ENCODE peak calls at places on chromosome 12, in six cellular contexts. T is K562, U is H1, F is GM12878, E is NT2/D1, D is HepG2. R is an unnamed sample.

GRCh38 chr12:70364695-70365397 is 1.2 kb upstream of the KCNMB4 start:
- DNase-seq in T (no peak), U (no peak), F (no peak), E (no peak), D (no peak), R (no peak)

GRCh38 chr12:43293396-43293795 is 258.6 kb downstream of the ADAMTS20 start:
- DNase-seq in T (no peak), U (no peak), F (no peak), E (no peak), D (no peak), R (no peak)

GRCh38 chr12:33222357-33222756 is 217.3 kb downstream of the SYT10 start:
- DNase-seq in T (no peak), U (no peak), F (no peak), E (no peak), D (no peak), R (no peak)

GRCh38 chr12:47349770-47350408 is 270.1 kb upstream of the AMIGO2 start:
- DNase-seq in T (no peak), U (no peak), F (no peak), E (no peak), D (no peak), R (no peak)

GRCh38 chr12:148676-149416 is 65.1 kb downstream of the SLC6A12 start:
- DNase-seq in T (no peak), U (no peak), F (no peak), E (no peak), D (no peak), R (no peak)

GRCh38 chr12:122871851-122872785 is 23.8 kb downstream of the VPS37B start:
- DNase-seq in T (no peak), U (peak), F (peak), E (peak), D (no peak), R (no peak)

GRCh38 chr12:50542448-50542847 is 37.7 kb downstream of the DIP2B start:
- DNase-seq in T (no peak), U (no peak), F (no peak), E (no peak), D (no peak), R (peak)

GRCh38 chr12:45866299-45866698 is 124.1 kb downstream of the SCAF11 start:
- DNase-seq in T (no peak), U (no peak), F (no peak), E (no peak), D (no peak), R (no peak)

GRCh38 chr12:106240821-106241220 is 7.0 kb downstream of the CKAP4 start:
- DNase-seq in T (no peak), U (no peak), F (no peak), E (no peak), D (no peak), R (no peak)

GRCh38 chr12:15688202-15688736 is 100.9 kb downstream of the EPS8 start:
- DNase-seq in T (no peak), U (peak), F (no peak), E (no peak), D (no peak), R (peak)

GRCh38 chr12:132477009-132477702 is 12.8 kb upstream of the FBRSL1 start:
- DNase-seq in T (no peak), U (no peak), F (no peak), E (no peak), D (no peak), R (no peak)

GRCh38 chr12:59823535-59823934 is 227.7 kb downstream of the SLC16A7 start:
- DNase-seq in T (no peak), U (no peak), F (no peak), E (no peak), D (no peak), R (no peak)

GRCh38 chr12:43501705-43502104 is 50.3 kb downstream of the ADAMTS20 start:
- DNase-seq in T (no peak), U (no peak), F (no peak), E (peak), D (peak), R (peak)

GRCh38 chr12:16112626-16113560 is 164.6 kb downstream of the SLC15A5 start:
- DNase-seq in T (no peak), U (peak), F (no peak), E (peak), D (no peak), R (no peak)

GRCh38 chr12:26453246-26453645 is 257.9 kb downstream of the SSPN start:
- DNase-seq in T (no peak), U (no peak), F (no peak), E (no peak), D (no peak), R (no peak)

GRCh38 chr12:118377891-118378470 is 1.6 kb downstream of the SUDS3 start:
- DNase-seq in T (peak), U (peak), F (no peak), E (no peak), D (peak), R (peak)

GRCh38 chr12:113899844-113900471 is 66.2 kb downstream of the RBM19 start:
- DNase-seq in T (no peak), U (no peak), F (no peak), E (no peak), D (no peak), R (no peak)

GRCh38 chr12:38771871-38772270 is 133.5 kb downstream of the CPNE8 start:
- DNase-seq in T (no peak), U (no peak), F (peak), E (no peak), D (no peak), R (no peak)

GRCh38 chr12:4909734-4910501 is at the start of gene KCNA1:
- DNase-seq in T (no peak), U (peak), F (no peak), E (peak), D (no peak), R (no peak)

GRCh38 chr12:6167327-6168280 is 32.6 kb upstream of the CD9 start:
- DNase-seq in T (peak), U (no peak), F (peak), E (no peak), D (peak), R (peak)

GRCh38 chr12:54082402-54082892 is 28.8 kb downstream of the HOXC4 start:
- DNase-seq in T (peak), U (no peak), F (no peak), E (no peak), D (no peak), R (no peak)

GRCh38 chr12:66182956-66183355 is 6.1 kb upstream of the IRAK3 start:
- DNase-seq in T (no peak), U (no peak), F (no peak), E (no peak), D (no peak), R (no peak)

GRCh38 chr12:42135264-42135814 is 9.3 kb downstream of the GXYLT1 start:
- DNase-seq in T (no peak), U (no peak), F (no peak), E (no peak), D (no peak), R (no peak)

GRCh38 chr12:87848248-87848868 is 180.8 kb downstream of the C12orf50 start:
- DNase-seq in T (peak), U (no peak), F (peak), E (peak), D (peak), R (peak)

GRCh38 chr12:19085090-19085489 is 44.4 kb upstream of the PLEKHA5 start:
- DNase-seq in T (no peak), U (no peak), F (no peak), E (no peak), D (no peak), R (no peak)

GRCh38 chr12:53078425-53079225 is 565 bp downstream of the SPRYD3 start:
- DNase-seq in T (no peak), U (no peak), F (no peak), E (no peak), D (no peak), R (no peak)

GRCh38 chr12:62760779-62761178 is 174.2 kb downstream of the PPM1H start:
- DNase-seq in T (no peak), U (no peak), F (no peak), E (no peak), D (peak), R (no peak)

GRCh38 chr12:69534389-69534822 is 50.9 kb upstream of the CCT2 start:
- DNase-seq in T (no peak), U (no peak), F (peak), E (peak), D (peak), R (peak)

GRCh38 chr12:15978431-15978950 is 67.4 kb downstream of the DERA start:
- DNase-seq in T (no peak), U (no peak), F (no peak), E (no peak), D (no peak), R (no peak)

GRCh38 chr12:116856729-116857128 is 24.5 kb downstream of the HRK start:
- DNase-seq in T (no peak), U (no peak), F (no peak), E (no peak), D (no peak), R (no peak)

GRCh38 chr12:49091836-49092085 is 2.8 kb downstream of the DHH start:
- DNase-seq in T (no peak), U (no peak), F (no peak), E (no peak), D (no peak), R (no peak)

GRCh38 chr12:49092816-49093406 is 1.7 kb downstream of the DHH start:
- DNase-seq in T (no peak), U (no peak), F (no peak), E (no peak), D (no peak), R (no peak)

GRCh38 chr12:49093746-49094103 is 876 bp downstream of the DHH start:
- DNase-seq in T (no peak), U (peak), F (no peak), E (no peak), D (no peak), R (no peak)

GRCh38 chr12:49091056-49091835 is 3.4 kb downstream of the DHH start:
- DNase-seq in T (no peak), U (peak), F (no peak), E (no peak), D (no peak), R (no peak)

DNA sequence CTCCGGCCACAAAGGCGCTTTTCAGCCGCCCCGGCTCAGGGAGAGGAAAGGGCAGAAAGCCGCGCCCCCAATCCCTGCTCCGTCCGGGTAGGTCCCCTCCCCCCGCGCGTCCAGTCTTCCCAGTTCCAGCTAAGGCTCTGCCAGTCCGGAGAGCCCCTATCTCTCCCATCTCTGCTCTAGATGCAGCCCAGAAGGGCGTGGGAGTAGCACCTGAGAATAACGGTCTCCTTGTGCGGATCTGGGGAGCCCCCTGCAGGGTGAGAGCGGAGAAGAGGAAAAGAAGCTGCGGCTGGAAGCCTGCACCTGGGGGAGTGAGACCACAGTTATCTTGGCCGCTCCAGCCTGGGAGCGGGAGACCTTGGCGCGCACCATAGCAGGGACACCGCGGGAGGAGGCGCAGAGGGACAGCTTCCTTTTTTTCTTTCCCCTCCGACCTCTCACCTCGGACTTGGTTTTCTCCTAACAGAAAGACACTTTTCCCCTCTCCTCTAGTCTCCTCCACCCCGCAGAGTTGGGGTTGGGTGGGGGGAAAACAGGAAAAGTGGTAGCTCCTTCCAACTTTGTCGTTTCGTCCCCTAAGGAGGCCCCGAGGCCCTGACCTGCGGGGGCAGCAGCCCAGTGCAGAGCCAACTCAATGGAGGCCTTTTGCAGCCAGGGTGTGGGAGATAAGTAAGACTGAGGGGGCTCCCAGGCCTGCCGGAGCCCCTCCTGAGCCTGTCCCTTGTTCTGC is 2.4 kb downstream of the DHH start:
- DNase-seq in T (peak), U (peak), F (no peak), E (peak), D (peak), R (no peak)
- TF ChIP-seq ZNF274 in T (peak), U (no peak), F (no peak), E (no peak), D (no peak), R (no peak)

GRCh38 chr12:96907681-96908163 is 665 bp downstream of the NEDD1 start:
- DNase-seq in T (peak), U (peak), F (no peak), E (no peak), D (peak), R (no peak)

GRCh38 chr12:96912261-96912660 is 5.2 kb downstream of the NEDD1 start:
- DNase-seq in T (no peak), U (no peak), F (no peak), E (no peak), D (no peak), R (no peak)

GRCh38 chr12:96906498-96906848 is 584 bp upstream of the NEDD1 start:
- DNase-seq in T (no peak), U (no peak), F (no peak), E (no peak), D (no peak), R (no peak)

GRCh38 chr12:96906849-96907664 is at the start of gene NEDD1:
- DNase-seq in T (peak), U (peak), F (no peak), E (peak), D (peak), R (peak)

DNA sequence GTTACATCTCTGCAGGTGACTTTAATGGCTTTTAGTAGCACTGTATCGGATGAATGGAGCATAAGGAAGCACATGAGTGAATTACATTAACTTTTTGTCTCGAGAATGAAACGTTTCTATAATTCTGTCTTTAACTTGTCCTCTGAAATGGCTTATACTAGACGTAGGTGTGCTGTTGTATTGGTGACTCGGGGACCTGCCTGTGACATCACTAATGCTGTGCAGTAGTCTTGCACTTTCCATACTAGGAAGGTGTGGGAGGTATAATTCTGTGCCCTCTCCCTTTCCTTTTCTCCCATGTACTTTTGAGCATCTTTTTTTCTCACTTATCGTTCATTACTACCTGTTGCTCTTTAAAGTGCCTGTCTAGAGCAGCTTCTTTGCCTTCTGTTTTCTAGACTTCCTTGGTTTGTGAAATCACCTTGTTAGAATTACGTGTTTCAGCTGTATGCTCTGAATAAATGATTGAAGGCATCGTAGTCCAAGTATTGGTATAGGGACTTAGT is 1.2 kb downstream of the NEDD1 start:
- DNase-seq in T (no peak), U (no peak), F (no peak), E (no peak), D (no peak), R (no peak)
- TF ChIP-seq ZNF274 in T (no peak), U (no peak), F (no peak), E (no peak), D (no peak), R (no peak)

DNA sequence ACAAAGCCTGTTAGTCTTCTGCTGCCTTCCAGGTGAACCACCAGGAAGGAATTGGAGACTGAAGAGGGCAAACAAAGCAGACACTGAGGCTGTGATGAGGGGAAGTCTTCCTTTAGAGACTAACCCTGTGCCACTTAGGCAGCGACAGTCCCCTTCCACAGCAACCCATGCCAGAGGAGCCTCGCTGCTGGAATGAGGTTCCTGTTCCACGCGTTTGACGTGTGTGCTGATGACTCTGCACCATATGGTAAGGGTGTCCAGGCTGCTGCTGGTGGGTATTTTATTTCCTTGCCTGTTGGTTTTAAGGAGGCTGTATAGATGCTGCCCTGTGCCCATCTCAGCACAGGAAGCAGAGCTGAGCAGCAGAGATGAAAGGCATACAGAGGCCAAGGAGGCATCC is 361.9 kb upstream of the FKBP4 start:
- DNase-seq in T (no peak), U (no peak), F (no peak), E (no peak), D (no peak), R (no peak)
- TF ChIP-seq ZNF274 in T (no peak), U (no peak), F (no peak), E (no peak), D (no peak), R (no peak)

DNA sequence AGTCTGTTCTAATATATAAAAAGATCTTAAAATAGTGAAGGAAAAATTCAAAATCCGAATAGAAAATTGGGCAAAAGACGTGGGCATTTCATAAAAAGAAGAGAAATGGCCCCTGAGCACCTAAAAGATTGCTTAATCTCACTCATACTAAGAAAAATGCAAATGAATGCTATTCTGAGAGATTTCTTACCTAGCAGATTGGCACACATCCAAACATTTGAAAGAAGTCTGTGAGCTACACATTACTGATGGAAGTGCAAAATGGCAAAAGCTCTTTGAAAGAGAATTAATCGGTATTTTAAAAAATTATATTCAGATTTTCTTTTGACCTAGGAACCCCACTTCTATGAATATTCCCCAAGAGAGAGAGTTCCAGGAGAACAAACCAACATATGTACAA is 280.4 kb upstream of the GARIN6 start:
- DNase-seq in T (no peak), U (no peak), F (no peak), E (no peak), D (no peak), R (no peak)
- TF ChIP-seq ZNF274 in T (no peak), U (no peak), F (no peak), E (no peak), D (no peak), R (no peak)

DNA sequence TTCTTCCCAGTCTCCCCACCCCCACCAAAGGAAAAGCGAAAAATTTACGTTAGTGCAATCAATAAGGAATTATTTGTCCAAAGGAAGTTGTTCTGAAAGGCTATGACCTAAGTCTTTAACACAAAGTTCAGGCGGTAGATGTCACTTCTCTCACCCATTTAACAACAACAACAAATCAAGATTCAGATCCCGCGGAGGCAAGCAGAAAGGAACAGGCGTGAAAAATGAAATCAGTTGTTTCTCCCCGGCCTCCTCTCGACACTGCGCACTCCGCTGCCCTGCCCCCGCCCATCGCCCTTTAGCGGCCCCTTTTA is 1.4 kb downstream of the DENND5B start:
- DNase-seq in T (no peak), U (no peak), F (no peak), E (no peak), D (no peak), R (no peak)
- TF ChIP-seq ZNF274 in T (no peak), U (no peak), F (no peak), E (no peak), D (no peak), R (no peak)

GRCh38 chr12:128974881-128975280 is 121.6 kb downstream of the GLT1D1 start:
- DNase-seq in T (no peak), U (no peak), F (no peak), E (no peak), D (no peak), R (no peak)

GRCh38 chr12:128973883-128974681 is 120.8 kb downstream of the GLT1D1 start:
- DNase-seq in T (no peak), U (no peak), F (no peak), E (no peak), D (no peak), R (no peak)

GRCh38 chr12:128971802-128972201 is 118.5 kb downstream of the GLT1D1 start:
- DNase-seq in T (no peak), U (no peak), F (no peak), E (no peak), D (no peak), R (no peak)

GRCh38 chr12:128980623-128981022 is 127.3 kb downstream of the GLT1D1 start:
- DNase-seq in T (peak), U (no peak), F (no peak), E (no peak), D (no peak), R (no peak)

DNA sequence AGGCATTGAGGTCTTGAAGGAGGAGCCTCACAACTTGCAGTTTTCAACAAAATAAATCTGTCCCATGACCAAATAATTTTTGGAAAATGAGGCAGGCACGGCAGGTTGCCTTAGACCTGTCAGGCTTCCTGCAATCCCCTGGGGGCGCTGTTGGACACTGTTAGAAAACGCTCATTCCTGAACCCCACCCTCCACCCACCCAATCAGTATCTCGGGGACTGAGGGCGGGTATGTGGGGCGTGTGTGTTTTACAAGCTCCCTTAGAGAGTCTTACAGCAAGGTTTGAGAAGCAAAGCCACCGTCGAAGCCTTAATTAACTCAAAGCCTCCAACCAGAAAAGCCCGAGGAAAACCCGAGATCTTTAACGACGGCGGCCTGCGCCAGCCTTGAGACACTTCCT is 122.8 kb downstream of the GLT1D1 start:
- DNase-seq in T (peak), U (peak), F (no peak), E (peak), D (no peak), R (no peak)
- TF ChIP-seq ZNF274 in T (no peak), U (no peak), F (no peak), E (no peak), D (no peak), R (no peak)

GRCh38 chr12:90947869-90948268 is 7.1 kb downstream of the CCER1 start:
- DNase-seq in T (no peak), U (no peak), F (no peak), E (no peak), D (no peak), R (no peak)

GRCh38 chr12:90940872-90941499 is 14.0 kb downstream of the CCER1 start:
- DNase-seq in T (no peak), U (no peak), F (no peak), E (no peak), D (peak), R (peak)

GRCh38 chr12:90943248-90943647 is 11.7 kb downstream of the CCER1 start:
- DNase-seq in T (no peak), U (no peak), F (no peak), E (no peak), D (no peak), R (no peak)

GRCh38 chr12:90939382-90939781 is 15.6 kb downstream of the CCER1 start:
- DNase-seq in T (no peak), U (no peak), F (no peak), E (no peak), D (no peak), R (no peak)

GRCh38 chr12:90945070-90945649 is 9.8 kb downstream of the CCER1 start:
- DNase-seq in T (no peak), U (no peak), F (no peak), E (no peak), D (peak), R (peak)
- TF ChIP-seq ZNF274 in T (no peak), U (no peak), F (no peak), E (no peak), D (no peak), R (no peak)